ENCODE peak calls at places on chromosomes 3 and 15, in six cellular contexts. Z is AG04450; O is adrenal gland; T is CD8-positive, alpha-beta T cell; J is uterus; P is brain microvascular endothelial cell. H is an unnamed sample.

GRCh38 chr3:71487418-71487817 is 96.1 kb downstream of the FOXP1 start:
- DNase-seq in Z (no peak), O (no peak), T (no peak), J (no peak), P (no peak), H (no peak)

GRCh38 chr3:64717872-64718613 is 30.2 kb upstream of the ADAMTS9 start:
- DNase-seq in Z (no peak), O (no peak), T (no peak), J (no peak), P (no peak), H (no peak)

GRCh38 chr15:62866366-62866765 is 176.2 kb upstream of the TPM1 start:
- DNase-seq in Z (no peak), O (no peak), T (no peak), J (no peak), P (no peak), H (no peak)

GRCh38 chr15:48066456-48066855 is 54.3 kb upstream of the SLC24A5 start:
- DNase-seq in Z (no peak), O (no peak), T (no peak), J (no peak), P (no peak), H (no peak)

GRCh38 chr3:6805236-6805635 is 55.7 kb upstream of the GRM7 start:
- DNase-seq in Z (no peak), O (no peak), T (no peak), J (no peak), P (no peak), H (no peak)

GRCh38 chr3:28130836-28131235 is 110.6 kb upstream of the CMC1 start:
- DNase-seq in Z (no peak), O (no peak), T (no peak), J (no peak), P (no peak), H (no peak)

GRCh38 chr3:7322957-7323679 is 462.2 kb downstream of the GRM7 start:
- DNase-seq in Z (no peak), O (no peak), T (no peak), J (no peak), P (no peak), H (no peak)

GRCh38 chr3:147925272-147925671 is 516.1 kb downstream of the ZIC1 start:
- DNase-seq in Z (no peak), O (no peak), T (no peak), J (no peak), P (no peak), H (no peak)

GRCh38 chr3:124336067-124336656 is 344.2 kb upstream of the ROPN1 start:
- DNase-seq in Z (no peak), O (no peak), T (no peak), J (no peak), P (no peak), H (no peak)

DNA sequence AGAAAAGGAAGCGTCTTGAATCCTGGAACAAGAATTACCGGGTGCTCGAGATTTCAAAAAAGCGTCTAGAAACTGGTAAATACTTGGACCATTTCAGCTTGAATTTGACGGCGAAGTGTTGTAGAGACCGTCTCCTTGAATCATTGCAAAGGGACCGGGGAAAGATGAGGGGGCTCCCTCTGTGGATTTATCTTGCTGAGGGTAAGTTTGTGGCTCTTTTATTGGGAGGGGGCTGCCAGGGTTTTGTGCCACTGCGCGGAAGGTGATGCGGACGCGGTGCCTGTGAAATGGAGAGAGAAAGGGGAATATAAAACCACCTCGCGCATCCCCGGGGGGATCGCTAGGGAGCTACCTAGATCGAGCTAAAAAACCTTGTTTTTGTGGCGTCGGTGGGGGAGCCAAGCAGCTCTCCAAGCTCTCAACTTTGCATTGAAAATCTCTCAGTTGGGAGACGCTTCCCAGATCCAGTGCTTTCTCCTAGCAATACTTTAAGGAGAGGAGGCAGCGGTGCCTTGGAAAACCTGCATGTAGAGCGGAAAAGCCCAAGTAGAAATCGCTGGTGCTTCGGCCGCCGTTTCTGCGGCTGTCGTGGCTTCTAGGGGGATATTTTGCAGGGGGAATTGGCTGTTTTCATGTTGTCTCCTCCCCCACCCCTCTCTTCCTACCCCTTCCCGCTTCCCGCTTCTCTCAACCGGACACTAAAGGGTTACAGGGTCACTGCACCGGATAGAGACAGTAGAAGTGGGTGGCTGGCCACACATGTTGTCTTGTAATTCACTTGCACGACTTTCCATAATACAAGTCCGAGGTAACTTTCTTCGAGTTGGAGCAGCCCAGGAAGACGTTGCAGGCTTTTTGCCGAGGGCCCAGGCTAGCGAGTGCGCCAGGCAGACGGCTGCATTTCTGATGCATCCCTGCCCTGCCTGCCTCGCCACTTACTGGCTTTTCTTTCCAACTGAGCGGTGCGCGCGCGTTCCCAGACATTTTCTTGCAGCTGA is 187.6 kb downstream of the NLGN1 start:
- DNase-seq in Z (no peak), O (peak), T (no peak), J (no peak), P (peak), H (no peak)
- H3K4me3 ChIP-seq in Z (peak), O (no peak), T (no peak), J (peak), P (peak), H (no peak)

DNA sequence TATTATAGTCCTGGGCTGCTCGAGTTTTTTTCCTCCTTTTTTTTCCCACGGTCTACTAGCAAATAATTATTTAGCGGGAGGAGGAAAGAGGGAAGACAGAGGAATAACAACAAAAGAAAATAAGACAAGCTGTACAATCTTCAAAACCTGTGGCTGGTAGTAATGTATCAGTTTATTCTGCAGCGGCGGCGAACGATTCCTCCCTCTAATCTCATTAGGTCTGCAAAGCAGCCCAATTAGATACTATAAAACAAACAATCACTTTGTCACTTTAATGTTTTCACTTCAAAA is 398 bp upstream of the TLE3 start:
- DNase-seq in Z (no peak), O (no peak), T (peak), J (no peak), P (no peak), H (no peak)
- H3K4me3 ChIP-seq in Z (peak), O (no peak), T (peak), J (peak), P (peak), H (peak)

GRCh38 chr3:38345879-38346583 is 554 bp upstream of the XYLB start:
- DNase-seq in Z (no peak), O (no peak), T (no peak), J (no peak), P (no peak), H (no peak)
- H3K4me3 ChIP-seq in Z (peak), O (no peak), T (peak), J (peak), P (peak), H (peak)

GRCh38 chr15:74955017-74955416 is 1.6 kb downstream of the RPP25 start:
- DNase-seq in Z (no peak), O (no peak), T (no peak), J (no peak), P (no peak), H (no peak)
- H3K4me3 ChIP-seq in Z (no peak), O (no peak), T (no peak), J (peak), P (peak), H (no peak)

GRCh38 chr3:134621824-134622223 is 29.0 kb downstream of the KY start:
- DNase-seq in Z (no peak), O (no peak), T (no peak), J (no peak), P (no peak), H (no peak)

GRCh38 chr3:134620476-134621115 is 30.2 kb downstream of the KY start:
- DNase-seq in Z (no peak), O (no peak), T (no peak), J (no peak), P (no peak), H (no peak)

GRCh38 chr3:134624537-134625287 is 26.1 kb downstream of the KY start:
- DNase-seq in Z (no peak), O (no peak), T (no peak), J (no peak), P (no peak), H (no peak)

GRCh38 chr3:134623615-134624245 is 27.1 kb downstream of the KY start:
- DNase-seq in Z (no peak), O (no peak), T (no peak), J (no peak), P (no peak), H (no peak)

DNA sequence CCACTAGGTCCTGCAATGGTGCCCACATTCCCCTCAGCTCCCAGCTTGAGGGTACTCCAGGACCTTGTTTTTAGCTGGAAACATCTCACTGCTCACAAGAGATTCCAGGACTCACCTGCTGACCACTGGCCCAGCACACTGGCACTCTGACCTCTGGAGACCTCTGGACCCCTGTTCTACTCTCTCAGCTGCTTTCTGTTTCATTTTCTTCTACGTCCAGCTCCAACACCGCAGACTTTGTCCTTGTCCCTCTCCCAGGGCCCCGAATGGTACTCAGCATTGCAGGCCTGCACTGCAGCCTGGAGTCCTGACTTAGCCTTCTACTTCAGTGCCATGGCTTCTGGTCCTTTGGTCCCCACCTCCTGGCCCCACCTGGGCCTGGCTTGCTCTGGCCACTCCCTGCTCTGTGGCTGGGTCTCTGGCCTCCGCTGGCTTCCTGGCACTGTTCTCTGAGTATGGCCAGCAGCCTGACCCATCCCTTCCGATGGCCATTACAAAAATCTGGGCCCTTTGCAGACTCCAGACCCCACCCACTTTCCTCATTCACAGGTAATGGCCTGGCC is 27.9 kb downstream of the KY start:
- DNase-seq in Z (no peak), O (no peak), T (no peak), J (no peak), P (no peak), H (no peak)
- H3K4me3 ChIP-seq in Z (no peak), O (no peak), T (no peak), J (no peak), P (no peak), H (no peak)

H was measured in Jurkat, Clone E6-1.